ENCODE peak calls at places on chromosome 5, in four cellular contexts. A is tibial artery; F is activated effector memory CD4-positive, alpha-beta T cell treated with Interleukin-2 at 50 U/mL for 16 hours; U is activated CD4-positive, alpha-beta T cell treated with anti-CD3 and anti-CD28 coated beads, Interleukin-2, amount 50 U/mL, for 48 hours. T is an unnamed sample.

GRCh38 chr5:54390015-54390414 is 65.5 kb upstream of the HSPB3 start:
- DNase-seq in A (no peak), F (no peak), U (no peak), T (no peak)

GRCh38 chr5:73170522-73170921 is 2.5 kb upstream of the TMEM174 start:
- DNase-seq in A (no peak), F (no peak), U (peak; percentile 17), T (no peak)

GRCh38 chr5:92328584-92329259 is 945.6 kb upstream of the ARRDC3 start:
- DNase-seq in A (no peak), F (no peak), U (no peak), T (no peak)

GRCh38 chr5:169637856-169638190 is 748 bp downstream of the DOCK2 start:
- DNase-seq in A (no peak), F (peak; percentile 66), U (peak; percentile 76), T (peak; percentile 58)

GRCh38 chr5:88145603-88146467 is 122.8 kb downstream of the TMEM161B start:
- DNase-seq in A (no peak), F (no peak), U (no peak), T (no peak)

GRCh38 chr5:110159202-110159601 is 469.5 kb downstream of the MAN2A1 start:
- DNase-seq in A (no peak), F (no peak), U (no peak), T (no peak)

GRCh38 chr5:174418809-174419522 is 305.4 kb upstream of the MSX2 start:
- DNase-seq in A (no peak), F (no peak), U (no peak), T (no peak)

GRCh38 chr5:177276886-177277285 is 26.6 kb downstream of the RAB24 start:
- DNase-seq in A (no peak), F (no peak), U (no peak), T (no peak)

GRCh38 chr5:108101105-108101504 is 280.8 kb downstream of the FBXL17 start:
- DNase-seq in A (no peak), F (no peak), U (no peak), T (no peak)

GRCh38 chr5:116650544-116650943 is 75.9 kb upstream of the SEMA6A start:
- DNase-seq in A (no peak), F (no peak), U (no peak), T (no peak)

GRCh38 chr5:2560435-2560834 is 191.0 kb downstream of the IRX2 start:
- DNase-seq in A (no peak), F (no peak), U (no peak), T (no peak)

T was measured in activated T-helper 1 cell treated with Interleukin-2 at 50 U/mL for 16 hours.